ENCODE peak calls at places on chromosomes 7 and 10, in six cellular contexts. P, R, F, B, A and X are unnamed samples.

GRCh38 chr7:132030161-132030568 is 473.7 kb upstream of the PODXL start:
- DNase-seq in P (peak; percentile 16), R (peak; percentile 79), F (peak; percentile 34), B (no peak), A (no peak), X (no peak)

GRCh38 chr7:44196450-44196872 is 4.3 kb upstream of the YKT6 start:
- DNase-seq in P (peak; percentile 69), R (peak; percentile 62), F (peak; percentile 77), B (no peak), A (peak; percentile 88), X (peak; percentile 64)

GRCh38 chr7:73741600-73741999 is 3.0 kb upstream of the ABHD11 start:
- DNase-seq in P (no peak), R (no peak), F (no peak), B (no peak), A (peak; percentile 86), X (no peak)

GRCh38 chr7:68038621-68039314 is 1042.1 kb downstream of the TYW1 start:
- DNase-seq in P (peak; percentile 13), R (no peak), F (no peak), B (no peak), A (no peak), X (peak; percentile 16)

GRCh38 chr7:41573017-41573416 is 129.9 kb downstream of the INHBA start:
- DNase-seq in P (peak; percentile 52), R (no peak), F (peak; percentile 43), B (no peak), A (no peak), X (peak; percentile 36)

GRCh38 chr10:104256335-104257080 is 1.8 kb downstream of the GSTO1 start:
- DNase-seq in P (peak; percentile 30), R (no peak), F (no peak), B (no peak), A (no peak), X (peak; percentile 12)

GRCh38 chr7:129779602-129780256 is 168.2 kb downstream of the NRF1 start:
- DNase-seq in P (no peak), R (no peak), F (peak; percentile 68), B (no peak), A (no peak), X (no peak)

GRCh38 chr10:130728531-130729215 is 582.8 kb downstream of the TCERG1L start:
- DNase-seq in P (no peak), R (no peak), F (no peak), B (no peak), A (no peak), X (no peak)

GRCh38 chr10:118669020-118669766 is 73.7 kb upstream of the PRLHR start:
- DNase-seq in P (peak; percentile 51), R (peak; percentile 61), F (no peak), B (no peak), A (no peak), X (peak; percentile 88)

GRCh38 chr10:33015798-33016547 is 57.9 kb upstream of the ITGB1 start:
- DNase-seq in P (no peak), R (no peak), F (no peak), B (no peak), A (no peak), X (peak; percentile 83)

GRCh38 chr10:123506455-123506854 is 159.7 kb upstream of the GPR26 start:
- DNase-seq in P (no peak), R (no peak), F (no peak), B (no peak), A (peak; percentile 56), X (no peak)

GRCh38 chr10:130363899-130364298 is 227.7 kb downstream of the GLRX3 start:
- DNase-seq in P (no peak), R (no peak), F (no peak), B (no peak), A (no peak), X (no peak)

GRCh38 chr7:37310322-37311080 is 138.2 kb downstream of the ELMO1 start:
- DNase-seq in P (no peak), R (no peak), F (no peak), B (no peak), A (no peak), X (no peak)
- H3K4me3 ChIP-seq in P (no peak overlapping the region), R (no peak overlapping the region), F (no peak overlapping the region), B (peak overlapping the region; percentile 22), A (no peak overlapping the region), X (no peak overlapping the region)

GRCh38 chr7:24907311-24907886 is 72.6 kb downstream of the OSBPL3 start:
- DNase-seq in P (peak; percentile 61), R (no peak), F (no peak), B (no peak), A (no peak), X (peak; percentile 54)
- H3K4me3 ChIP-seq in P (peak overlapping the region; percentile 4), R (no peak overlapping the region), F (no peak overlapping the region), B (peak overlapping the region; percentile 22), A (no peak overlapping the region), X (no peak overlapping the region)

DNA sequence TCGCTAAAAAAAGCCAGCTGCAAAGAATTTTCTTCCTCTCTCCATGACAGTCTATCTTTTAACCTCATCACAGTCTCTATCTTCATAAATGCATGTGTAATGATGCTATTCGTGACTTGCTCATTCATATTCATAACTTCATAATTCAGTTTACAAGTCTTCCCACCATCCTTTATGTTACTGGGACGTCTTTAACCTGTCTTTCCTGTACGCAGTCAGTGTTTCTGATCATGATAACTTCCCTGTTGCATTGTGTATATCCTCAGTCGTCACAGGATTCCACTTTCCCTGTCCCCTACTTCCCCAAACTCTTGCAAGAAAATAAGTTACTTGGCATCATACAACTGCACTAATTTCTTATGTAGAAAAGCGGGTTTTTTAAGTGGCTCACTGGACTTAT is 165.6 kb upstream of the ASAH2 start:
- DNase-seq in P (no peak), R (no peak), F (no peak), B (no peak), A (no peak), X (no peak)
- H3K4me3 ChIP-seq in P (peak overlapping the region; percentile 70), R (no peak overlapping the region), F (no peak overlapping the region), B (no peak overlapping the region), A (no peak overlapping the region), X (peak overlapping the region; percentile 88)

DNA sequence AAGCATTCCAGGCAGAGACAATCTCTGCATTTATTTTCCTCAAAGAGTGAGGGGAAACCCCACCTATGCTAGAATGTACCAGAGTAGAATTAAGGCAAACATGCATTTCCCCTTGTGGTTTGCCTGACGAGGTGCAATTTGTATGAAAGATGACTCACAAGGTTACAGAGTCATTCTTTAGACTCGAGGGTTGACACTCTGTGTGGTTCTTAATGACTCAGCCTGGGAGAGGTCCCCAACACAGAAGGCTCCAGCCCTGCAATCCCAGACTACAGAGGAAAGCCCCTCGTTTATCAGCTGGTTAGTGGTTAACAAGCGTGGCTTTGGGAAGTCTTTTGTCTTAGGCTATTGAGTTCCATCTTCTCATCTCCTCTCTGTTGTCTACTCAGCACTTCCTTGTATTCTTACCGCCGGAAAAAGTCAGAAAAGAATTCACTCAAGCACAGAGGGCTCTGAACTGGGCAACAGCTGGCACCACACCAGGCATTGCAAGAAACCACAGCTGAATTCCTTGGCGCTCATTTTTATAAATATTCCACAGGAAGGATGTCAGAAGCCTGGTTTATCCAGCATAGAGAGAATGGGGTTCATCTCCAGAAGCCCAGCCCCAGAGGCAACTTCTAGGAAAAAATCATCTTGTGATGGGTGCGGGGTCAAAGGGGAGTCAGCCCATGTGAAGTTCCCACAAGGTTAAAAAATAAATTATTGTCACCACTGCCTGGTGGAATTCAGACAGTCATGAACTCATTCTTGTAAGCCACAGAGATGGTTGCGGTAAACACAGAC is 24.4 kb upstream of the SVIL start:
- DNase-seq in P (peak; percentile 99), R (no peak), F (no peak), B (peak; percentile 54), A (no peak), X (peak; percentile 100)
- H3K4me3 ChIP-seq in P (no peak overlapping the region), R (no peak overlapping the region), F (no peak overlapping the region), B (no peak overlapping the region), A (no peak overlapping the region), X (no peak overlapping the region)

DNA sequence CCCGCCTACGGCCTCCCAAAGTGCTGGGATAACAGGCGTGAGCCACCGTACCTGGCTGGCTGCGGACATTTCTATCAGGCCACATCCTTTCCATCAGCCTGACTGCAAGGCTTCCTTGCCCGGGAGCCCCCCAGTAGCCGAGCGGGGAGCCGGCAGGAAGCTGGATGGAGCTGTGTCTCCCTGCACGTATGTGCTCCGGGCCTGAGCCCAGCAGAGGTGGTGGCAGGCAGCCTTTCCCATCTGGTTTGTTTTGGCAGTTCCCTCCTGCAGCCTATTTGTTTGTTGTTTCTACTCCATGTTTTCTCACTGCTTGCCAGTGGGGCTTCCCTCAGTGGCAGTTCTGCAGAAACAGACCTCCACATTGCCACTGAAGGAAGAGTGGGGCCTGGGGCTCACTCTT is 5.4 kb downstream of the POP7 start:
- DNase-seq in P (no peak), R (peak; percentile 42), F (no peak), B (no peak), A (no peak), X (no peak)
- H3K4me3 ChIP-seq in P (no peak overlapping the region), R (no peak overlapping the region), F (no peak overlapping the region), B (no peak overlapping the region), A (no peak overlapping the region), X (no peak overlapping the region)

GRCh38 chr10:93171837-93172236 is 98.1 kb downstream of the CYP26A1 start:
- DNase-seq in P (no peak), R (no peak), F (no peak), B (no peak), A (no peak), X (no peak)

GRCh38 chr10:93175490-93175889 is 101.8 kb downstream of the CYP26A1 start:
- DNase-seq in P (no peak), R (no peak), F (no peak), B (no peak), A (no peak), X (no peak)

GRCh38 chr10:93173867-93174845 is 100.5 kb downstream of the CYP26A1 start:
- DNase-seq in P (no peak), R (no peak), F (no peak), B (no peak), A (no peak), X (no peak)
- H3K4me3 ChIP-seq in P (no peak overlapping the region), R (no peak overlapping the region), F (no peak overlapping the region), B (no peak overlapping the region), A (no peak overlapping the region), X (no peak overlapping the region)

GRCh38 chr10:91190876-91191580 is 29.4 kb upstream of the PCGF5 start:
- DNase-seq in P (peak; percentile 34), R (no peak), F (no peak), B (no peak), A (no peak), X (peak; percentile 50)
- H3K4me3 ChIP-seq in P (no peak overlapping the region), R (no peak overlapping the region), F (no peak overlapping the region), B (no peak overlapping the region), A (no peak overlapping the region), X (no peak overlapping the region)

DNA sequence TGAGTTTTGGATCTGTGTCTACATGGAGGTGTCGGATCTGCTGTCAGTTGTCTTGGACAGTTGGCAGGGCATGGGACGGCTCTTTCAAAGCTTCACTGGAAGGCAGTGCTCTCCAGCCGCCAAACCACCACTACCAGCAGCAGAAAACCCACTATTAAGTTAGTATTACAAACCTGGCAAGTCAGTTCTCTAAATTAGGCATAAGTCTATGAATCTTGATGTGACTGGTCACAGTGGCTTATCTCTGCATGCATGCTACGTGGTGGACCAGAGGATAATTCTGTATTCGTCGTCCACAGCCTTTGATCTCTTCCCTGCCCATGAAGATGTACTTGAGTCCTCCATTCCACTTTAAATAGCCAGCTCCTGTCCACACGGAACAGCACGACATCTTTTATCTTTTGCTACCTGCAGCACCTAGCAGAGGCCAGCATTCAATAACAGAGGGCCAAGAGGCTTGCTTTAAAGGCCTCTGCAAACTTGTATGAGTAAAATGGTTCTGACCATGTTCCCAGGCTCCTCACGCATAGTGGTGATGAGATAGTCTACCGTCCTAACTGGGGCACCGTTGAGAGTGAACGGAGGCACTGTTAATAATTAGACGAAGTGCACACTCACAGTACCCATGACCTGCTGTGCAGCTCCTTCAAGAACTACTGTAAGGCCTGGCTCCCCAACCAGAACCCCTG is 836 bp downstream of the GPR146 start:
- DNase-seq in P (no peak), R (no peak), F (no peak), B (no peak), A (no peak), X (no peak)
- H3K4me3 ChIP-seq in P (peak overlapping the region; percentile 62), R (peak overlapping the region; percentile 66), F (peak overlapping the region; percentile 71), B (peak overlapping the region; percentile 25), A (peak overlapping the region; percentile 76), X (no peak overlapping the region)

GRCh38 chr7:4959356-4959755 is 369 bp upstream of the MMD2 start:
- DNase-seq in P (no peak), R (no peak), F (no peak), B (no peak), A (no peak), X (no peak)
- H3K4me3 ChIP-seq in P (no peak overlapping the region), R (peak overlapping the region; percentile 53), F (peak overlapping the region; percentile 41), B (no peak overlapping the region), A (no peak overlapping the region), X (no peak overlapping the region)